ENCODE peak calls at places on chromosomes 11 and 22, in four cellular contexts. J, Z, A and L are unnamed samples.

GRCh38 chr11:117950999-117951961 is 22.1 kb upstream of the TMPRSS13 start:
- DNase-seq in Z (no peak), J (peak; percentile 47), A (no peak), L (no peak)

GRCh38 chr11:406796-407650 is 7.8 kb downstream of the SIGIRR start:
- DNase-seq in Z (peak; percentile 71), J (peak; percentile 76), A (peak; percentile 61), L (no peak)

GRCh38 chr11:60206616-60207015 is 23.7 kb upstream of the MS4A6A start:
- DNase-seq in A (no peak), Z (no peak), J (no peak), L (no peak)

GRCh38 chr22:29275167-29275566 is 7.1 kb downstream of the EWSR1 start:
- DNase-seq in A (no peak), Z (no peak), J (no peak), L (no peak)

GRCh38 chr22:17476838-17477237 is 86.5 kb upstream of the SLC25A18 start:
- DNase-seq in J (no peak), A (no peak), Z (peak; percentile 66), L (no peak)

GRCh38 chr22:42814215-42814614 is 42.9 kb downstream of the ARFGAP3 start:
- DNase-seq in J (no peak), Z (no peak), A (no peak), L (no peak)

GRCh38 chr22:36379593-36380361 is 8.0 kb downstream of the MYH9 start:
- DNase-seq in Z (no peak), J (no peak), A (no peak), L (no peak)

GRCh38 chr22:44181033-44181911 is 547 bp downstream of the PARVG start:
- DNase-seq in A (no peak), J (peak; percentile 62), Z (no peak), L (peak; percentile 87)

GRCh38 chr22:45090364-45090960 is 73.3 kb upstream of the NUP50 start:
- DNase-seq in J (no peak), A (no peak), Z (peak; percentile 22), L (no peak)

GRCh38 chr11:129828301-129828836 is 12.7 kb downstream of the TMEM45B start:
- DNase-seq in Z (no peak), J (no peak), A (peak; percentile 52), L (no peak)

GRCh38 chr11:81644239-81644840 is 1089.3 kb downstream of the FAM181B start:
- DNase-seq in A (no peak), Z (peak; percentile 65), J (no peak), L (no peak)

GRCh38 chr22:29625090-29625825 is 21.8 kb downstream of the NF2 start:
- DNase-seq in J (no peak), A (peak; percentile 59), Z (peak; percentile 80), L (no peak)

GRCh38 chr11:115198301-115198700 is 305.9 kb downstream of the CADM1 start:
- DNase-seq in J (no peak), Z (peak; percentile 41), A (peak; percentile 22), L (no peak)

DNA sequence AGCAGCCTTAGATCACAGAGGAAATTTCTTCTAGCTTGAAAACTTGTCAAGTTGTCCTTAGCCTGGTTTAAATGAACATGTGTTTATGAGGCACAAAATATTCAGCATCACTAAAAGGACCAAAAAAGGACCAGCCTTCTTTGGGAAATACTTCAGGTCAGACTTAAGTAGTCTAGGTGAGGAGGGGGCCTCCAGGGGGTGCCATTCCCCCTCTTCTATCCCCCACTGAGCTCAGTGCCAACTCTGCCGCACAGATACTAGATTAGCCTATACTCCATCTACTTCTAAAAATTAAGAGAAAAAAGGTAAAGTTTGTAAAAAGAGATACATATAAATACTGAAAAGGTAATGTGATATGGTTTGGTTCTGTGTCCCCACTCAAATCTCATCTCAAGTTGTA is 20.6 kb downstream of the CLTCL1 start:
- DNase-seq in J (no peak), Z (no peak), A (no peak), L (no peak)
- TF ChIP-seq CTCF in J (no peak), Z (no peak), A (no peak), L (no peak)

GRCh38 chr11:44608654-44609027 is 43.2 kb downstream of the CD82 start:
- DNase-seq in J (peak; percentile 58), Z (no peak), A (no peak), L (no peak)

GRCh38 chr11:44611088-44611487 is 45.6 kb downstream of the CD82 start:
- DNase-seq in J (no peak), Z (no peak), A (no peak), L (no peak)

GRCh38 chr11:44610556-44610955 is 45.1 kb downstream of the CD82 start:
- DNase-seq in J (no peak), A (no peak), Z (no peak), L (no peak)

GRCh38 chr11:44609028-44609782 is 43.7 kb downstream of the CD82 start:
- DNase-seq in A (no peak), Z (no peak), J (peak; percentile 83), L (no peak)

DNA sequence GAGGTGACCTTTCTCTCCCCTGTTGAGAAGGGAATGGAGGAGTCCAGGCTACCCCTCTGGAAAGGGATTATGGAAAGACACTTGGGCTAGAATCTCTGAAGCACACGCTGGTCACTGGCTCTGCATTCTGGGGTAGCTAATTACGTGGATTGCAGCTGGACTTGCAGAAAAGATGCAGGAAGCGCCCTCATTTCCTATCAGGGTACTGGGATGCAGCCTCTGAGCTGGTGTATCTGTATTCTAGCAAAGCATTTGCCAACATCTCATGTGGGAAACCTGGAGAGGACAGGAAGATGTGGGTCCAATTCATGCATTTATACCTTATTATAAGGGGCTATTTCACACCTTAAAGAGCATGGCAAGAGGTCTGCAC is 44.3 kb downstream of the CD82 start:
- DNase-seq in A (no peak), J (no peak), Z (no peak), L (no peak)
- TF ChIP-seq CTCF in A (no peak), J (no peak), Z (no peak), L (no peak)

GRCh38 chr11:62393735-62394134 is 25.1 kb upstream of the SCGB1A1 start:
- DNase-seq in A (no peak), J (no peak), Z (no peak), L (no peak)

GRCh38 chr11:62394825-62395538 is 23.9 kb upstream of the SCGB1A1 start:
- DNase-seq in Z (peak; percentile 88), J (no peak), A (peak; percentile 82), L (no peak)

GRCh38 chr11:62392506-62392905 is 26.3 kb upstream of the SCGB1A1 start:
- DNase-seq in J (no peak), A (no peak), Z (no peak), L (no peak)

GRCh38 chr11:62391642-62392425 is 27.0 kb upstream of the SCGB1A1 start:
- DNase-seq in A (no peak), Z (no peak), J (no peak), L (no peak)

GRCh38 chr11:62392944-62393628 is 25.7 kb upstream of the SCGB1A1 start:
- DNase-seq in J (no peak), A (peak; percentile 68), Z (no peak), L (no peak)
- TF ChIP-seq CTCF in J (no peak), A (no peak), Z (no peak), L (peak; percentile 39)

GRCh38 chr11:18526130-18526520 is 617 bp downstream of the TSG101 start:
- DNase-seq in J (no peak), Z (no peak), A (no peak), L (no peak)

GRCh38 chr11:18524248-18524647 is 2.5 kb downstream of the TSG101 start:
- DNase-seq in J (no peak), A (no peak), Z (no peak), L (no peak)

GRCh38 chr11:18523079-18523478 is 3.7 kb downstream of the TSG101 start:
- DNase-seq in A (no peak), Z (no peak), J (no peak), L (no peak)

GRCh38 chr11:18521123-18521522 is 5.6 kb downstream of the TSG101 start:
- DNase-seq in J (no peak), A (no peak), Z (no peak), L (no peak)

GRCh38 chr11:18522388-18522787 is 4.4 kb downstream of the TSG101 start:
- DNase-seq in Z (no peak), A (no peak), J (no peak), L (no peak)
- TF ChIP-seq CTCF in Z (no peak), A (no peak), J (no peak), L (no peak)

GRCh38 chr11:65165847-65166317 is 4.2 kb upstream of the SPDYC start:
- DNase-seq in A (no peak), J (no peak), Z (no peak), L (no peak)
- TF ChIP-seq CTCF in A (no peak), J (no peak), Z (no peak), L (no peak)

DNA sequence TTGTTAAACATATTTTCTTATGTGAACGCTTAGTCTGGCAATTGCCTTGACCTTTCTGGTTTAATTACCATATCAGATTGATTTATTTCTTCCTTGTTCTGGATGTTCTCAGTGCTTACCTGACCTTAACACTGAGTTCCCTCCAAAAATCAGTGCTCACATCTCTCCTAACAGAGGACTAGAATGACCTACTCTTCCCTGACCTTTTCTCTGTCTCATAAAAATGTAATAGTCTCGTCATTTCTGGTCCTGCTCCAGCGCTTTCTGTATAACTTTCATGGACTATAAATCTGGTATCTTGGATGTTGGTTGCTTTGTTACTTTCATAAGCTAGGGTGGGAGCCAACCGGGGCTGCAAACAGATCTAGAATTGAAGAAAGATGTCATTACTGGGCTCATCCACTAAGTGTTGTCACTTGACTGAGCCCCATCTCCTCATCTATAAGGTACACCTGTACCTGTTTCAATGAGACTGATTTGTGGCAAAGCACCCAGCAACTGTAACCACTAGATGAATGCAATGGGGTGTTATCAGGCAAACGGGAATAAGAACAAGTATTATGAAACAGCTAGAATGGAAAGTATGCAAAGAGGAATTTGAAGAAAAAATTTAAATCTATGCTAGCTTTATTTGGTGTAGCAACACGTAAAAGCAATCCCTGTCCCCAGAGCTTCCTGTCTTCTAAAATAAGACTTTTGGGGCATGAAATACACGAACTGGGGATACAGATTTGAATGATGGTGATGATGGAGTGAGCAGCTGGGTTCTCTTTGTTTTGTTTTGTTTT is 2.4 kb downstream of the FADS2 start:
- DNase-seq in J (no peak), Z (no peak), A (peak; percentile 40), L (no peak)
- TF ChIP-seq CTCF in J (no peak), Z (no peak), A (no peak), L (no peak)

DNA sequence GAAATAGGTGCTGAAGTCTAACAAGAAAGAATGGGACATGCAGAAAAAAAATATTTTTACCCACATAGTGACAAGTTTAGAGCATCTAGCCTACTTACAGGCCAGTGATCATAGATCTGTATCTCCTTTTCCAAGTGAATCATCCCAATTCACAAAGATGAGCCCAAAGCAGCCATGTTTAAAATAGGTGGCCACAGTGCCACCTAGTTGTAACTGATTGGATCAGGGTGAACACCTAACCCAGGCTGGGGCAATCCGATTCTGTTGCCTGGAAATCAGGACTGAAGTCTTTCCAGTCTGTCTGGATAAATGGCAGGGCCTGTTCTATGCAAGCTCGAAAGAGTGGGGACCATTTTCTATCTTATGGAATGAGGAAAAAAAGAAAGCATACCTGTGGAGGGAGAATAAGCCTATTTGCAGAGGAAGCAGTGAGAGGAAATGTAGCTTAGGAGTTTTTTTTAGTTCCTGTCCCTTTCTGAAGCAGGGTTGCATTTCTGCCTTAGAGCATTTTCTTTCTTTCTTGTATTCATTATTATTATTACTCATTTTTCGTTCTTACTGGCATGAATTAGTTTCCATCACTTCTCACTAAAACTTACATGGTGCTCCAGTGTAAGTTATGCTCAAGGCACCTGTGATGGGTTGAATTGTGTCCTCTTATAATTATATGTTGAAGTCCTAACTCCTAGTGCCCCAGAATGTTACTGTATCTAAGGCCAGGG is 113.2 kb upstream of the RAG2 start:
- DNase-seq in Z (no peak), A (no peak), J (no peak), L (no peak)
- TF ChIP-seq CTCF in Z (no peak), A (no peak), J (no peak), L (peak; percentile 21)